ENCODE peak calls at places on chromosomes 1 and 21, in five cellular contexts. One of them, this sample, is unnamed.

GRCh38 chr1:78649628-78650027 is at the start of gene IFI44:
- DNase-seq in astrocyte of the spinal cord: peak
- DNase-seq in psoas muscle: peak
- DNase-seq in fibroblast of lung: peak
- DNase-seq in IMR-90: peak
- DNase-seq in this sample: peak

GRCh38 chr1:168688679-168689657 is 40.0 kb downstream of the DPT start:
- DNase-seq in astrocyte of the spinal cord: no peak
- DNase-seq in psoas muscle: no peak
- DNase-seq in fibroblast of lung: no peak
- DNase-seq in IMR-90: no peak
- DNase-seq in this sample: no peak

GRCh38 chr1:218658899-218659298 is 313.8 kb downstream of the TGFB2 start:
- DNase-seq in astrocyte of the spinal cord: peak
- DNase-seq in psoas muscle: no peak
- DNase-seq in fibroblast of lung: peak
- DNase-seq in IMR-90: peak
- DNase-seq in this sample: peak

GRCh38 chr21:35529141-35529863 is 480.2 kb upstream of the RUNX1 start:
- DNase-seq in astrocyte of the spinal cord: peak
- DNase-seq in psoas muscle: no peak
- DNase-seq in fibroblast of lung: peak
- DNase-seq in IMR-90: peak
- DNase-seq in this sample: no peak

GRCh38 chr1:236535656-236536293 is 12.0 kb downstream of the LGALS8 start:
- DNase-seq in astrocyte of the spinal cord: no peak
- DNase-seq in psoas muscle: no peak
- DNase-seq in fibroblast of lung: no peak
- DNase-seq in IMR-90: no peak
- DNase-seq in this sample: no peak

GRCh38 chr1:29514361-29515187 is 278.3 kb downstream of the PTPRU start:
- DNase-seq in astrocyte of the spinal cord: no peak
- DNase-seq in psoas muscle: no peak
- DNase-seq in fibroblast of lung: no peak
- DNase-seq in IMR-90: no peak
- DNase-seq in this sample: no peak

GRCh38 chr1:243473281-243474210 is 217.7 kb downstream of the SDCCAG8 start:
- DNase-seq in astrocyte of the spinal cord: peak
- DNase-seq in psoas muscle: no peak
- DNase-seq in fibroblast of lung: peak
- DNase-seq in IMR-90: peak
- DNase-seq in this sample: peak

GRCh38 chr21:41604583-41605041 is 96.7 kb upstream of the TMPRSS2 start:
- DNase-seq in astrocyte of the spinal cord: no peak
- DNase-seq in psoas muscle: no peak
- DNase-seq in fibroblast of lung: no peak
- DNase-seq in IMR-90: peak
- DNase-seq in this sample: no peak

GRCh38 chr1:247111259-247111635 is 7.1 kb upstream of the ZNF669 start:
- DNase-seq in astrocyte of the spinal cord: no peak
- DNase-seq in psoas muscle: no peak
- DNase-seq in fibroblast of lung: no peak
- DNase-seq in IMR-90: no peak
- DNase-seq in this sample: no peak

GRCh38 chr1:162908780-162909179 is 47.8 kb upstream of the CCDC190 start:
- DNase-seq in astrocyte of the spinal cord: peak
- DNase-seq in psoas muscle: no peak
- DNase-seq in fibroblast of lung: peak
- DNase-seq in IMR-90: peak
- DNase-seq in this sample: peak

GRCh38 chr1:93221913-93222312 is 41.4 kb downstream of the CCDC18 start:
- DNase-seq in astrocyte of the spinal cord: no peak
- DNase-seq in psoas muscle: no peak
- DNase-seq in fibroblast of lung: peak
- DNase-seq in IMR-90: peak
- DNase-seq in this sample: no peak

GRCh38 chr1:213273546-213273945 is 222.5 kb downstream of the RPS6KC1 start:
- DNase-seq in astrocyte of the spinal cord: no peak
- DNase-seq in psoas muscle: no peak
- DNase-seq in fibroblast of lung: no peak
- DNase-seq in IMR-90: no peak
- DNase-seq in this sample: no peak

GRCh38 chr1:156089704-156090103 is 7.4 kb upstream of the MEX3A start:
- DNase-seq in astrocyte of the spinal cord: no peak
- DNase-seq in psoas muscle: no peak
- DNase-seq in fibroblast of lung: no peak
- DNase-seq in IMR-90: no peak
- DNase-seq in this sample: no peak

GRCh38 chr1:230910755-230911117 is 42.4 kb upstream of the C1orf198 start:
- DNase-seq in astrocyte of the spinal cord: no peak
- DNase-seq in psoas muscle: no peak
- DNase-seq in fibroblast of lung: no peak
- DNase-seq in IMR-90: no peak
- DNase-seq in this sample: no peak

GRCh38 chr1:23194119-23194984 is 22.9 kb downstream of the HTR1D start:
- DNase-seq in astrocyte of the spinal cord: peak
- DNase-seq in psoas muscle: no peak
- DNase-seq in fibroblast of lung: peak
- DNase-seq in IMR-90: peak
- DNase-seq in this sample: peak

GRCh38 chr1:181043025-181043880 is 9.5 kb downstream of the MR1 start:
- DNase-seq in astrocyte of the spinal cord: no peak
- DNase-seq in psoas muscle: no peak
- DNase-seq in fibroblast of lung: peak
- DNase-seq in IMR-90: peak
- DNase-seq in this sample: no peak

GRCh38 chr1:40774266-40774998 is 9.2 kb upstream of the KCNQ4 start:
- DNase-seq in astrocyte of the spinal cord: peak
- DNase-seq in psoas muscle: peak
- DNase-seq in fibroblast of lung: peak
- DNase-seq in IMR-90: peak
- DNase-seq in this sample: peak

DNA sequence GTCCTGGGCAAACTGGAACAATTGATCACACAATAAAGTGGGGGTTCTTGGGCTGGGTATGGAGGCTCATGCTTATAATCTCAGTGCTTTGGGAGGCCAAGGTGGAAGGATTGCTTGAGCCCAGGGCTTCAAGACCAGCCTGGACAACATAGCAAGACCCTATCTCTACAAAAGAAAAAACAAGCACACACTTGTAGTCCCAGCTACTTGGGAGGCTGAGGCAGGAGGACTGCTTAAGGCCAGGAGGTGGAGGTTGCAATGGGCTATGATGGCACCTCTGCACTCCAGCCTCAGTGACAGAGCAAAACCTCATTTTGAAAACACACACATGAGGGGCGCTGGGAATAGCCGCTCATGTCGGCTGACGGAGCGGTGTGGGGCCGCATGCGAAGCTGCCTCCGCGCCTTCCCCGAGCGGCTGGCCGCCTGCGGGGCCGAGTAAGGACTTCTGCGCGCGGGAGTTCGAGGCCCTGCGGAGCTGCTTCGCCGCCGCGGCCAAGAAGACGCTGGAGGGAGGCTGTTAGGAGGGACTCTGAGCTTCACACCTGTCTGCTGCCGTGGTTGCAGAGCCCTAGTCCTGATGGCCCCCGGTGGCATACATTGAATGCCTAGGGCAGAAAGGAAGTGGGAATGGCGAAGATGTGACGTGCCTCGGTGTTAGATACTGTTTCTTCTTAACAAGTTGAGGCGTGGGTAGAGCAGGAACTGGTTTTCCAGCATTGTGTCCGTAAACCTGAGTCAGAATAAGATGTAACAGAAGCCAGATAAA is 59.5 kb downstream of the ACBD3 start:
- DNase-seq in astrocyte of the spinal cord: no peak
- DNase-seq in psoas muscle: no peak
- DNase-seq in fibroblast of lung: no peak
- DNase-seq in IMR-90: no peak
- DNase-seq in this sample: no peak
- H3K4me3 ChIP-seq in astrocyte of the spinal cord: no peak
- H3K4me3 ChIP-seq in psoas muscle: no peak
- H3K4me3 ChIP-seq in fibroblast of lung: no peak
- H3K4me3 ChIP-seq in IMR-90: no peak
- H3K4me3 ChIP-seq in this sample: no peak

GRCh38 chr1:184163674-184164470 is 112.3 kb downstream of the TSEN15 start:
- DNase-seq in astrocyte of the spinal cord: peak
- DNase-seq in psoas muscle: no peak
- DNase-seq in fibroblast of lung: peak
- DNase-seq in IMR-90: peak
- DNase-seq in this sample: peak
- TF ChIP-seq CTCF in astrocyte of the spinal cord: no peak
- TF ChIP-seq CTCF in psoas muscle: no peak
- TF ChIP-seq CTCF in fibroblast of lung: no peak
- TF ChIP-seq CTCF in IMR-90: no peak
- TF ChIP-seq CTCF in this sample: no peak

GRCh38 chr1:208496467-208497371 is 252.5 kb upstream of the PLXNA2 start:
- DNase-seq in astrocyte of the spinal cord: no peak
- DNase-seq in psoas muscle: no peak
- DNase-seq in fibroblast of lung: no peak
- DNase-seq in IMR-90: no peak
- DNase-seq in this sample: no peak
- H3K4me3 ChIP-seq in astrocyte of the spinal cord: no peak
- H3K4me3 ChIP-seq in psoas muscle: no peak
- H3K4me3 ChIP-seq in fibroblast of lung: no peak
- H3K4me3 ChIP-seq in IMR-90: no peak
- H3K4me3 ChIP-seq in this sample: no peak

GRCh38 chr1:18529714-18530113 is 49.0 kb downstream of the KLHDC7A start:
- DNase-seq in astrocyte of the spinal cord: no peak
- DNase-seq in psoas muscle: no peak
- DNase-seq in fibroblast of lung: no peak
- DNase-seq in IMR-90: no peak
- DNase-seq in this sample: no peak

GRCh38 chr1:18528616-18529015 is 47.9 kb downstream of the KLHDC7A start:
- DNase-seq in astrocyte of the spinal cord: no peak
- DNase-seq in psoas muscle: no peak
- DNase-seq in fibroblast of lung: no peak
- DNase-seq in IMR-90: no peak
- DNase-seq in this sample: no peak

GRCh38 chr1:18531503-18531845 is 50.7 kb downstream of the KLHDC7A start:
- DNase-seq in astrocyte of the spinal cord: no peak
- DNase-seq in psoas muscle: no peak
- DNase-seq in fibroblast of lung: no peak
- DNase-seq in IMR-90: no peak
- DNase-seq in this sample: no peak

GRCh38 chr1:18532390-18533170 is 51.9 kb downstream of the KLHDC7A start:
- DNase-seq in astrocyte of the spinal cord: no peak
- DNase-seq in psoas muscle: no peak
- DNase-seq in fibroblast of lung: no peak
- DNase-seq in IMR-90: no peak
- DNase-seq in this sample: no peak

DNA sequence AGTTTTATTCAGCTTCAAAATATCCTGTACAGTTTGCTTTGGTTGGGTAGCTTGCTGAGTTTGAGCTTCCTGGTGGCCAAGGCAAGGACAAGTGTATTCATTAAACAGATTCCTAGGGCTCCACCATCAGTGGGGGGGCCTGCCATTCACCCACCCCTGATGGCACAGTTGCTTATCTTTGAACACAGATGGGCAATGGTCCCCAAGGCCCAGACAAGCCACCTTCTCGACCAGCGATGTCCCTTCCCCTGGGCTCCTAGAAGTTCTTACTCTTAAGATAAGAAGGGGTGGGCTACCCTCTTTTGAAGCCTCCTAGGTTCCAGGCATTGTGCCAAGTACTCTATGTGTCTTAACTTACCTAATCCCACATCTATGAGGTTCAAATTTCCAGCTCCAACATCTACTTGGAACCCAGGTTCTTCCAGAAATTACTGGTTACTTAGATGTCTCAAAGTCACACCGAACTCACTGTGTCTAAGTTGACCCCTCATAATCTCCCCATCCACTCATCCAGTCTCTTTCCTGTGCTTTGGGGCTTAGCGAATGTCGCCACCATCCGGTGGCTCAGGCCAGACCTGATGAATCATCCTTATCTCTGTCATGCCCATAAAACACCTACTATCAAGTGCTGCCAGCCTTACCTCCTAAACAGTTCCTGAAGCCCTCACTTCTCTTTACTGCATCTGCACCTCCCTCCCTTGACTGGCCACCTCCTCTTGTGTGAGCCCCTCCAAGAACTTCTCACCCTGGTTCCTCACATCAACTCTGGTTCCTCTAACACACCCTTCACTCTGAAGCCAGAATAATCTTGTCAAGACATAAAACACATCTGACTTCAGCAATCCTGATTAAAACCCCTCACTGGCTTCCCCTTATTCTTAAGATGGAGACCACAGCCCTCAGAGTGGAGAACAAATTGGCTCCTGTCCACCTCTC is 50.1 kb downstream of the KLHDC7A start:
- DNase-seq in astrocyte of the spinal cord: no peak
- DNase-seq in psoas muscle: no peak
- DNase-seq in fibroblast of lung: no peak
- DNase-seq in IMR-90: no peak
- DNase-seq in this sample: no peak
- TF ChIP-seq CTCF in astrocyte of the spinal cord: no peak
- TF ChIP-seq CTCF in psoas muscle: no peak
- TF ChIP-seq CTCF in fibroblast of lung: no peak
- TF ChIP-seq CTCF in IMR-90: no peak
- TF ChIP-seq CTCF in this sample: no peak

DNA sequence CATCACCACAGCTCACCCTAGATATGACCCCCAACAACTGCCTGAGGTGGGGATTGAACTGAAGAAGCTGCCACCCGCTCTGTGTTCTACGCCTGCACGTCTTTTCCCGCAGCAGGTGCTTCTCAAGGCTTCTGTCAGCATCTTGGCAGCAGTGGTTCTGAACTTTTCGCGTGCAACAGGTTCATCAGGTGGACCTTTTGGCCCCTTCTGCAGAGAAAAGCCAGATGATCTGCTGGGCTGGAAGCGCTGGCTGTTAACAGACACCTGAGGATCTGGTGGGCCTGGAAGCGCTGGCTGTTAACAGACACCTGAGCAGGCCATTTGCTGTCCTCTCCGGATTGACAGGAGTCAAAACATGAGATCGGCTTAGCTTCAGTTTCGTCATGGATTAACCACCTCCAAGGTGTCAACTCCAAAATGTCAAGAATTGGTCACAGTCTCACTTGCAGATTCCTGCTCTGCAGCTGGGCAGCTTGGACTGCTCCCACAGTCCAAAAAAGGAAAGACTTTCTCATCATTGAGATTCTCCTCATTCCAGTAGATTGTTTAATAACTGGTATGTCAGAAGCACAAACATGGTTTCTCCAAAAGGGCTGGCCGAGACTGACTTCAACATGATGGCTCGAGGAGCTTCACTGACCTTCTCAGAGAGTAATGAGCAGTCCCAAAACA is 4.7 kb downstream of the C1orf174 start:
- DNase-seq in astrocyte of the spinal cord: no peak
- DNase-seq in psoas muscle: peak
- DNase-seq in fibroblast of lung: no peak
- DNase-seq in IMR-90: peak
- DNase-seq in this sample: no peak
- H3K4me3 ChIP-seq in astrocyte of the spinal cord: no peak
- H3K4me3 ChIP-seq in psoas muscle: no peak
- H3K4me3 ChIP-seq in fibroblast of lung: no peak
- H3K4me3 ChIP-seq in IMR-90: no peak
- H3K4me3 ChIP-seq in this sample: no peak